ENCODE peak calls at places on chromosomes 5 and 9, in ten cellular contexts. T is lung, W is DND-41, K is dorsolateral prefrontal cortex, B is colonic mucosa, P is ovary, L is AG09309, C is GM12865, I is psoas muscle, G is fibroblast of mammary gland. A is an unnamed sample.
A peak's percentile ranks its signal among the peaks of the same experiment; 100 is the strongest.

GRCh38 chr5:39599721-39600431 is 175.1 kb upstream of the DAB2 start:
- DNase-seq in T (no peak), W (no peak), K (no peak), B (no peak), P (no peak), L (peak; percentile 40), C (no peak), I (no peak), G (peak; percentile 86), A (peak; percentile 23)

GRCh38 chr5:107513337-107514125 is 157.2 kb downstream of the EFNA5 start:
- DNase-seq in T (no peak), W (peak; percentile 47), K (no peak), B (no peak), P (no peak), L (no peak), C (peak; percentile 76), I (no peak), G (peak; percentile 16), A (peak; percentile 19)

GRCh38 chr9:137194388-137194787 is 5.9 kb downstream of the SSNA1 start:
- DNase-seq in T (no peak), W (no peak), K (peak; percentile 94), B (no peak), P (no peak), L (no peak), C (no peak), I (no peak), G (no peak), A (no peak)

GRCh38 chr9:135128035-135128670 is 40.7 kb downstream of the OLFM1 start:
- DNase-seq in T (no peak), W (no peak), K (no peak), B (no peak), P (no peak), L (no peak), C (no peak), I (no peak), G (no peak), A (no peak)

GRCh38 chr9:4207881-4208615 is 91.8 kb downstream of the GLIS3 start:
- DNase-seq in T (no peak), W (no peak), K (no peak), B (no peak), P (no peak), L (no peak), C (peak; percentile 9), I (no peak), G (peak; percentile 91), A (peak; percentile 71)

GRCh38 chr9:134150557-134151214 is 13.7 kb downstream of the RNU6ATAC start:
- DNase-seq in T (no peak), W (no peak), K (no peak), B (no peak), P (no peak), L (no peak), C (no peak), I (no peak), G (no peak), A (peak; percentile 29)

GRCh38 chr5:168364151-168364661 is 72.8 kb downstream of the WWC1 start:
- DNase-seq in T (no peak), W (no peak), K (no peak), B (no peak), P (no peak), L (peak; percentile 4), C (no peak), I (no peak), G (peak; percentile 56), A (peak; percentile 82)

GRCh38 chr5:125189451-125190051 is 443.1 kb upstream of the ZNF608 start:
- DNase-seq in T (no peak), W (no peak), K (no peak), B (no peak), P (no peak), L (no peak), C (no peak), I (no peak), G (peak; percentile 75), A (peak; percentile 49)

GRCh38 chr5:149982505-149982904 is 17.9 kb downstream of the TIGD6 start:
- DNase-seq in T (no peak), W (no peak), K (no peak), B (no peak), P (no peak), L (no peak), C (no peak), I (no peak), G (no peak), A (no peak)

GRCh38 chr9:30622551-30622950 is 1761.9 kb upstream of the ACO1 start:
- DNase-seq in T (no peak), W (no peak), K (no peak), B (no peak), P (no peak), L (no peak), C (no peak), I (no peak), G (no peak), A (no peak)

GRCh38 chr5:150286820-150287219 is 2.8 kb downstream of the CAMK2A start:
- DNase-seq in T (no peak), W (peak; percentile 11), K (peak; percentile 40), B (no peak), P (no peak), L (no peak), C (peak; percentile 30), I (no peak), G (no peak), A (no peak)

GRCh38 chr9:113427629-113428028 is 17.1 kb downstream of the C9orf43 start:
- DNase-seq in T (no peak), W (no peak), K (no peak), B (no peak), P (no peak), L (no peak), C (no peak), I (no peak), G (peak; percentile 74), A (no peak)

GRCh38 chr5:178577376-178577839 is 12.8 kb downstream of the COL23A1 start:
- DNase-seq in T (no peak), W (no peak), K (no peak), B (no peak), P (no peak), L (no peak), C (no peak), I (no peak), G (no peak), A (no peak)

GRCh38 chr9:16191691-16192402 is 639.0 kb downstream of the CCDC171 start:
- DNase-seq in T (peak; percentile 55), W (peak; percentile 59), K (peak; percentile 65), B (peak; percentile 78), P (peak; percentile 91), L (peak; percentile 71), C (peak; percentile 68), I (peak; percentile 80), G (peak; percentile 87), A (peak; percentile 94)

GRCh38 chr9:130198501-130199179 is 26.4 kb downstream of the NCS1 start:
- DNase-seq in T (no peak), W (no peak), K (no peak), B (no peak), P (no peak), L (no peak), C (no peak), I (no peak), G (no peak), A (no peak)

GRCh38 chr5:77852514-77853352 is 76.6 kb upstream of the TBCA start:
- DNase-seq in T (no peak), W (peak; percentile 86), K (peak; percentile 69), B (peak; percentile 58), P (peak; percentile 62), L (no peak), C (peak; percentile 92), I (peak; percentile 50), G (peak; percentile 55), A (peak; percentile 69)

DNA sequence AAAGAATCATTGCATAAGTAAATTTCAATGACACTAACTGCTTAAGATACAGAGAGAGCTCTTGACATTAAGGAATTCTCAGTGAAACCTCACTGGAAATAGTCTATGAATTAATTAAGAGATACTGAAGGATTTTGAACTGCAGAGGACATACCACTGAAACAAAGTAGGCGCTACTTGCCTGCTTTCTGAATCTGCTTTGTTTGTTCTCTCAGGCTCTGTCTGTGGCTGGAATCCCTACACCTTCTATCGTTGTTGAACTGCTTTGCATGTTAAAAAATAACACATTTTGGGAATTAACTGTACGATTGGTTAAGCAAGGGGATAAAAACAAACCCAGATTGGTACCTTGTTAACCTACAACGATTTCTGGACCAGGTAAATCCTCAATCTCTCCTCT is 435.2 kb downstream of the PDE4D start:
- DNase-seq in T (no peak), W (no peak), K (no peak), B (no peak), P (no peak), L (no peak), C (no peak), I (no peak), G (no peak), A (no peak)
- H3K4me3 ChIP-seq in T (no peak overlapping the region), W (no peak overlapping the region), K (no peak overlapping the region), B (no peak overlapping the region), P (no peak overlapping the region), L (no peak overlapping the region), C (no peak overlapping the region), I (no peak overlapping the region), G (no peak overlapping the region), A (no peak overlapping the region)

GRCh38 chr5:59685806-59686205 is 207.7 kb downstream of the PDE4D start:
- DNase-seq in T (no peak), W (no peak), K (no peak), B (no peak), P (no peak), L (no peak), C (peak; percentile 40), I (no peak), G (peak; percentile 40), A (peak; percentile 16)
- TF ChIP-seq CTCF in T (no peak), W (no peak), K (no peak), B (no peak), P (no peak), L (no peak), C (no peak), I (no peak), G (no peak), A (no peak)

DNA sequence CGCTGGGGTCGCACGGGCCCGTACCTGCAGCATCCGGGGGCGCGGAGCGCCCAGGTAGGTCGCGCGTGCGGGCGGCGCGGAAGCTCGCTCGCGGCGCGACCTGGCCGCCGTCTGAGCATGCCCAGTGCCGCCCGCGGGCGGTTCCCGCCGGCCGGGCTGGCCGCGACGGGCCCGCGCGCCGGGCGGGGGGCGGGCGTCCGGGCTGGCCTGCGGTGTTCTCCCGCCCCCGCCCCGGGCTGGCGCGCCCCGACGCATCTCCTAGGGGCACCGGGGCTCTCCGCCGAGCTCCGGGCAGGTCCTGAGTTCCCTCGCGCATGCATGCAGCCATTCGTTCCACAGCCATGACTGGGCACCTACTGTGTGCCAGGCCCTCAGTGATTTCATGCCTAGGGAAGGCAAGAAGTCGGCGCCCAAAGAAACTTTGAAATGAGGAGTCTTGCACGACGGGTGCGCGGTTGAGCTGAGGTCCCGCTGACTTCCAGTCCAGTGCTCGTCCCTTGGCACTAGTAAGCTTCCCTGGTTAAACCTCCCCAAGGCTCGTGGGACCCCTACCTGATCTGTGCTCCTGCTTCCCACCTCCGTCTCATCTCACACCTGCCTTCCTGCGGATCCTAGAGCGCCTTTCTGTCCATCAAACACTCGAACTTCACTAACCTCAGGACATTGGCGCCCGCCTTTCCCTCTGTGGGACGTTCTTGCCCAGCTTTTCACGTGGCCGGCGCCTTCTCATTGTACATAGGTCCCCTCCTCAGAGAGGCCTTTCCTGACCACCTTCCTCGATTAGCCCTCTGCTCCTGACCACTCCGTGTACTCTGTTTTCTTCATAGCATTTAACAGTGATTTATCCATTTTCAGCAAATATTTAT is at the start of gene PTPN3:
- DNase-seq in T (no peak), W (no peak), K (no peak), B (peak; percentile 45), P (peak; percentile 23), L (no peak), C (no peak), I (peak; percentile 21), G (no peak), A (no peak)
- H3K4me3 ChIP-seq in T (peak within 1 kb of the TSS; percentile 36), W (no peak within 1 kb of the TSS), K (peak within 1 kb of the TSS; percentile 33), B (peak within 1 kb of the TSS; percentile 52), P (peak within 1 kb of the TSS; percentile 37), L (peak within 1 kb of the TSS; percentile 37), C (no peak within 1 kb of the TSS), I (peak within 1 kb of the TSS; percentile 73), G (peak within 1 kb of the TSS; percentile 49), A (peak within 1 kb of the TSS; percentile 41)

GRCh38 chr9:127770905-127771569 is 7.4 kb downstream of the SH2D3C start:
- DNase-seq in T (peak; percentile 99), W (peak; percentile 97), K (peak; percentile 94), B (peak; percentile 98), P (peak; percentile 99), L (peak; percentile 67), C (peak; percentile 98), I (peak; percentile 98), G (peak; percentile 94), A (peak; percentile 97)
- TF ChIP-seq CTCF in T (no peak), W (no peak), K (peak; percentile 27), B (no peak), P (no peak), L (no peak), C (no peak), I (no peak), G (no peak), A (no peak)